ENCODE peak calls at places on chromosomes 13 and 19, in five cellular contexts. One of them, this sample, is unnamed.

GRCh38 chr13:25132984-25133383 is 37.0 kb downstream of the PABPC3 start:
- DNase-seq in CD4-positive, alpha-beta T cell: no peak
- DNase-seq in A673: no peak
- DNase-seq in type B pancreatic cell: no peak
- DNase-seq in OCI-LY7: no peak
- DNase-seq in this sample: no peak

GRCh38 chr13:67228909-67229308 is 1.2 kb downstream of the PCDH9 start:
- DNase-seq in OCI-LY7: peak
- DNase-seq in type B pancreatic cell: no peak
- DNase-seq in CD4-positive, alpha-beta T cell: no peak
- DNase-seq in A673: no peak
- DNase-seq in this sample: no peak

GRCh38 chr19:52689804-52690394 is 44.9 kb downstream of the ZNF611 start:
- DNase-seq in type B pancreatic cell: peak
- DNase-seq in A673: no peak
- DNase-seq in CD4-positive, alpha-beta T cell: peak
- DNase-seq in OCI-LY7: no peak
- DNase-seq in this sample: peak

GRCh38 chr13:109401307-109401706 is 385.1 kb downstream of the IRS2 start:
- DNase-seq in type B pancreatic cell: no peak
- DNase-seq in A673: no peak
- DNase-seq in OCI-LY7: no peak
- DNase-seq in CD4-positive, alpha-beta T cell: no peak
- DNase-seq in this sample: no peak

GRCh38 chr19:1169921-1170885 is 3.9 kb downstream of the SBNO2 start:
- DNase-seq in type B pancreatic cell: no peak
- DNase-seq in OCI-LY7: no peak
- DNase-seq in CD4-positive, alpha-beta T cell: no peak
- DNase-seq in A673: peak
- DNase-seq in this sample: no peak

GRCh38 chr13:24161010-24161775 is 673 bp downstream of the SPATA13 start:
- DNase-seq in A673: peak
- DNase-seq in type B pancreatic cell: no peak
- DNase-seq in OCI-LY7: peak
- DNase-seq in CD4-positive, alpha-beta T cell: peak
- DNase-seq in this sample: peak

GRCh38 chr19:4369109-4369887 is 25.9 kb downstream of the MPND start:
- DNase-seq in CD4-positive, alpha-beta T cell: peak
- DNase-seq in type B pancreatic cell: no peak
- DNase-seq in OCI-LY7: peak
- DNase-seq in A673: no peak
- DNase-seq in this sample: peak

GRCh38 chr19:33647146-33647545 is 25.4 kb downstream of the CHST8 start:
- DNase-seq in CD4-positive, alpha-beta T cell: no peak
- DNase-seq in A673: no peak
- DNase-seq in OCI-LY7: no peak
- DNase-seq in type B pancreatic cell: no peak
- DNase-seq in this sample: no peak

GRCh38 chr19:19451429-19452240 is 46.2 kb downstream of the GATAD2A start:
- DNase-seq in CD4-positive, alpha-beta T cell: no peak
- DNase-seq in OCI-LY7: no peak
- DNase-seq in A673: no peak
- DNase-seq in type B pancreatic cell: no peak
- DNase-seq in this sample: peak

GRCh38 chr13:20400774-20401173 is 124.9 kb downstream of the CRYL1 start:
- DNase-seq in type B pancreatic cell: no peak
- DNase-seq in A673: no peak
- DNase-seq in CD4-positive, alpha-beta T cell: no peak
- DNase-seq in OCI-LY7: no peak
- DNase-seq in this sample: no peak

GRCh38 chr13:27783111-27783510 is 9.2 kb upstream of the GSX1 start:
- DNase-seq in OCI-LY7: no peak
- DNase-seq in A673: no peak
- DNase-seq in CD4-positive, alpha-beta T cell: no peak
- DNase-seq in type B pancreatic cell: no peak
- DNase-seq in this sample: no peak

GRCh38 chr13:98515804-98516465 is 61.0 kb downstream of the STK24 start:
- DNase-seq in A673: no peak
- DNase-seq in OCI-LY7: no peak
- DNase-seq in CD4-positive, alpha-beta T cell: no peak
- DNase-seq in type B pancreatic cell: no peak
- DNase-seq in this sample: no peak

GRCh38 chr19:32881766-32882165 is 12.2 kb upstream of the SLC7A9 start:
- DNase-seq in OCI-LY7: no peak
- DNase-seq in A673: no peak
- DNase-seq in type B pancreatic cell: no peak
- DNase-seq in CD4-positive, alpha-beta T cell: no peak
- DNase-seq in this sample: no peak

GRCh38 chr13:96810104-96810503 is 184.2 kb downstream of the OXGR1 start:
- DNase-seq in A673: no peak
- DNase-seq in CD4-positive, alpha-beta T cell: no peak
- DNase-seq in OCI-LY7: no peak
- DNase-seq in type B pancreatic cell: no peak
- DNase-seq in this sample: no peak

GRCh38 chr13:113273856-113274590 is 23.0 kb upstream of the LAMP1 start:
- DNase-seq in A673: no peak
- DNase-seq in type B pancreatic cell: no peak
- DNase-seq in OCI-LY7: no peak
- DNase-seq in CD4-positive, alpha-beta T cell: no peak
- DNase-seq in this sample: no peak

GRCh38 chr19:38425810-38426466 is at the start of gene RASGRP4:
- DNase-seq in CD4-positive, alpha-beta T cell: peak
- DNase-seq in OCI-LY7: no peak
- DNase-seq in A673: no peak
- DNase-seq in type B pancreatic cell: no peak
- DNase-seq in this sample: peak

GRCh38 chr13:39600766-39601165 is 2.2 kb downstream of the LHFPL6 start:
- DNase-seq in A673: peak
- DNase-seq in CD4-positive, alpha-beta T cell: no peak
- DNase-seq in OCI-LY7: peak
- DNase-seq in type B pancreatic cell: no peak
- DNase-seq in this sample: no peak

GRCh38 chr13:98869408-98870090 is 108.3 kb downstream of the DOCK9 start:
- DNase-seq in A673: no peak
- DNase-seq in type B pancreatic cell: no peak
- DNase-seq in OCI-LY7: peak
- DNase-seq in CD4-positive, alpha-beta T cell: no peak
- DNase-seq in this sample: no peak

GRCh38 chr19:1113278-1113985 is 9.6 kb downstream of the GPX4 start:
- DNase-seq in OCI-LY7: peak
- DNase-seq in CD4-positive, alpha-beta T cell: peak
- DNase-seq in type B pancreatic cell: peak
- DNase-seq in A673: peak
- DNase-seq in this sample: peak

GRCh38 chr13:41767801-41768200 is 193.1 kb downstream of the VWA8 start:
- DNase-seq in A673: peak
- DNase-seq in type B pancreatic cell: no peak
- DNase-seq in OCI-LY7: no peak
- DNase-seq in CD4-positive, alpha-beta T cell: no peak
- DNase-seq in this sample: no peak

GRCh38 chr13:95924389-95924994 is 128.7 kb downstream of the UGGT2 start:
- DNase-seq in CD4-positive, alpha-beta T cell: no peak
- DNase-seq in OCI-LY7: no peak
- DNase-seq in A673: peak
- DNase-seq in type B pancreatic cell: no peak
- DNase-seq in this sample: no peak

GRCh38 chr13:106534844-106535551 is 464 bp downstream of the EFNB2 start:
- DNase-seq in A673: peak
- DNase-seq in type B pancreatic cell: no peak
- DNase-seq in CD4-positive, alpha-beta T cell: peak
- DNase-seq in OCI-LY7: peak
- DNase-seq in this sample: peak

GRCh38 chr13:50509771-50510441 is 333.6 kb downstream of the DLEU7 start:
- DNase-seq in type B pancreatic cell: no peak
- DNase-seq in CD4-positive, alpha-beta T cell: no peak
- DNase-seq in OCI-LY7: peak
- DNase-seq in A673: peak
- DNase-seq in this sample: no peak

GRCh38 chr13:50514249-50514648 is 329.2 kb downstream of the DLEU7 start:
- DNase-seq in A673: no peak
- DNase-seq in type B pancreatic cell: no peak
- DNase-seq in CD4-positive, alpha-beta T cell: no peak
- DNase-seq in OCI-LY7: no peak
- DNase-seq in this sample: no peak

GRCh38 chr13:50511877-50512332 is 331.6 kb downstream of the DLEU7 start:
- DNase-seq in CD4-positive, alpha-beta T cell: no peak
- DNase-seq in A673: no peak
- DNase-seq in OCI-LY7: peak
- DNase-seq in type B pancreatic cell: no peak
- DNase-seq in this sample: no peak

GRCh38 chr13:50513528-50513863 is 330.0 kb downstream of the DLEU7 start:
- DNase-seq in OCI-LY7: peak
- DNase-seq in A673: no peak
- DNase-seq in CD4-positive, alpha-beta T cell: no peak
- DNase-seq in type B pancreatic cell: no peak
- DNase-seq in this sample: no peak

DNA sequence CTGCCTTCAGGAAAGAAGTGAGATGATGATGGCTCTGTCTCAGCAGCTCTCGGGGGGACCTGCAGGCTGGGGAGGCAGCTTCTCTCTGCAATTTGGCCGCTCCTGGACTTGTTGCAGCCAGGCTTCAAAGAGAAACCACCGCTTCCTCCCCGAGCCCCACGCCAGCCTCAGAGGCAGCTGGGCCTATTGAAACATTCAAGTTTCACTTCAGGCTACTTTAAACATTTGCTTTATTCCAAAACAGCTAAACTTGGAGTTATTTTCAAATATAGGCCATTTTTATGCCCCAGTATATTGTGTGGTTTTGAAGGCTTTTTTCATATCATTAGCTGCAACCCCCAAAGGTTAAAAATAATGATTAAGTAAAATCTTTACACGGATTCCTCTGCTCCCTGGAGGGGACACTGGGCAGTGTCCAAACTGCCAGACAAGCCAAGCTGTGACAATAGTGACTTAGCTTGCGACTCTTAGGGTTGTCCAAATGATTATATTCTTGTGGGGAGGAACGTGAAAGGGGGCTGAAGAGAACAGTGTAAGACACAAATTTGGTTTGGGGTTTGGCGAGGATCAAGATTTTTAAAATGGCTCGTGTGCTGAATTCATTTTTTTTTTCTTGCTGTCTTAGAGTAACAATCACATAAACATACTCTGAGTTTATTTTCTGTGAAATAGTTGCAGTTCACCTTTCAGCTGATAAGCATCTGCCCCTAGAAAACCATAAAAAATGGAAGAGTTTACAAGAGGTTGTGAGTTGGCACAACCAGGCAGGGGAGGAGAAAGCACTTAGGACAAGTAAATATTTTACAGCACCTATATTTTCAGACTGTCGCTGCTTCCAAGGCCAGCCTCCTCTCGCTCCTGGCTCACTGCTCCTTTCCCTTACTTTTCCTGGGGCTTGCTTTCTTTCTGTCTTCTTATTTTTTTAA is 330.6 kb downstream of the DLEU7 start:
- DNase-seq in type B pancreatic cell: no peak
- DNase-seq in A673: no peak
- DNase-seq in OCI-LY7: peak
- DNase-seq in CD4-positive, alpha-beta T cell: peak
- DNase-seq in this sample: peak
- TF ChIP-seq CTCF in type B pancreatic cell: peak
- TF ChIP-seq CTCF in A673: no peak
- TF ChIP-seq CTCF in OCI-LY7: peak
- TF ChIP-seq CTCF in CD4-positive, alpha-beta T cell: no peak
- TF ChIP-seq CTCF in this sample: no peak

DNA sequence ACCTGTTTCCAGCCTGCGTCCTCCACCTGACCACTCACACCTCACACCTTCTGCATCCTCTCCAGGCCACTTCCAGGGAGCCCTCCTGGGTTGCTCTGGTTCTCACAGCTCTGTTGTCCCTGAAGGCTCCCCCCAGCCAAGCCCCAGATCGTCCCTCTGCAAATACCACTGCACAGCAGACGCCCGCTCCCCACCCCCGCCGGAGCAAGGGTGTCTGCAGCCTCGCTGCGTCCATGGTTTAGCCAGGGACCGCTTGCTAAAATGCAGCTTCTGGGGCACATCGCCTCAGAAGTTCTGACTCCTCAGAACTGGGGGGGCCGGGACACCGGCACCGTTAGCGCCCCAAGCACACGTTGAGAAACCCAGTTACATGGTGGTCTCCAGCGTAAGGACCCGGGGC is 983 bp downstream of the LINGO3 start:
- DNase-seq in A673: no peak
- DNase-seq in type B pancreatic cell: no peak
- DNase-seq in CD4-positive, alpha-beta T cell: no peak
- DNase-seq in OCI-LY7: no peak
- DNase-seq in this sample: no peak
- TF ChIP-seq CTCF in A673: no peak
- TF ChIP-seq CTCF in type B pancreatic cell: no peak
- TF ChIP-seq CTCF in CD4-positive, alpha-beta T cell: no peak
- TF ChIP-seq CTCF in OCI-LY7: no peak
- TF ChIP-seq CTCF in this sample: no peak

GRCh38 chr19:18418725-18419194 is 438 bp upstream of the SSBP4 start:
- DNase-seq in A673: peak
- DNase-seq in OCI-LY7: no peak
- DNase-seq in CD4-positive, alpha-beta T cell: no peak
- DNase-seq in type B pancreatic cell: no peak
- DNase-seq in this sample: peak

GRCh38 chr19:18418034-18418724 is 1.0 kb upstream of the SSBP4 start:
- DNase-seq in A673: no peak
- DNase-seq in CD4-positive, alpha-beta T cell: no peak
- DNase-seq in type B pancreatic cell: no peak
- DNase-seq in OCI-LY7: no peak
- DNase-seq in this sample: peak

GRCh38 chr19:18420931-18421330 is 1.7 kb downstream of the SSBP4 start:
- DNase-seq in A673: no peak
- DNase-seq in OCI-LY7: no peak
- DNase-seq in type B pancreatic cell: no peak
- DNase-seq in CD4-positive, alpha-beta T cell: no peak
- DNase-seq in this sample: no peak

GRCh38 chr19:18419699-18420460 is 682 bp downstream of the SSBP4 start:
- DNase-seq in A673: peak
- DNase-seq in type B pancreatic cell: no peak
- DNase-seq in OCI-LY7: peak
- DNase-seq in CD4-positive, alpha-beta T cell: peak
- DNase-seq in this sample: peak

DNA sequence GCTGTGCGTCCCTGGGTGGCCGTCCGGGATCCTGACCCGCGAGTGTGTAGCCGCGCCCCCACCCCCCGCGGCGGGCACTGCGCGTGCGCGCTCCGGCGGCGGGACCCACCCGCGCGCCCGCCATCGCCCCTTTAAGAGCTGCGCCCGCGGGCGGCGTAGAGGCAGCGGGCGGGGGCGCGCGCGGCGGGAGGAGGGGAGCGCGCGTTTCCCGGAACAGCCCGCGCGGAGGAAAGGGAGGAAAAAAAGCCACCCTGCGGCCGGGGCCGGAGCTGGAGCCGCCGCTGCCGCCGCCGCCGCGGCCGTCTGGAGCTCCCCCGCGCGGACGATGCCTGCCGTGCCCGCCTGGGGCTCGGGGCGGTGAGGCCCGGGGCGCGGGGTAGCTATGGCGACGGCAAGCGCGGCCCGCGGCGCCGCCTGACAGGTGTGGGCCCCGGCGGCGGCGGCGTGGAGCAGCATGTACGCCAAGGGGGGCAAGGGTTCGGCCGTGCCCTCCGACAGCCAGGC is at the start of gene SSBP4:
- DNase-seq in type B pancreatic cell: no peak
- DNase-seq in A673: peak
- DNase-seq in OCI-LY7: peak
- DNase-seq in CD4-positive, alpha-beta T cell: peak
- DNase-seq in this sample: peak
- TF ChIP-seq CTCF in type B pancreatic cell: peak
- TF ChIP-seq CTCF in A673: no peak
- TF ChIP-seq CTCF in OCI-LY7: no peak
- TF ChIP-seq CTCF in CD4-positive, alpha-beta T cell: no peak
- TF ChIP-seq CTCF in this sample: no peak

GRCh38 chr19:48836089-48837017 is at the start of gene HSD17B14:
- DNase-seq in OCI-LY7: no peak
- DNase-seq in A673: peak
- DNase-seq in type B pancreatic cell: peak
- DNase-seq in CD4-positive, alpha-beta T cell: no peak
- DNase-seq in this sample: peak
- TF ChIP-seq CTCF in OCI-LY7: peak
- TF ChIP-seq CTCF in A673: peak
- TF ChIP-seq CTCF in type B pancreatic cell: peak
- TF ChIP-seq CTCF in CD4-positive, alpha-beta T cell: peak
- TF ChIP-seq CTCF in this sample: no peak

This sample was measured in activated CD8-positive, alpha-beta T cell treated with anti-CD3 and anti-CD28 coated beads for 36 hours.